ENCODE peak calls at places on chromosomes 11 and 22, in four cellular contexts. M, D, C and B are unnamed samples.

GRCh38 chr11:19524171-19524671 is 188.4 kb upstream of the NAV2 start:
- DNase-seq in C (no peak), D (peak; percentile 58), M (no peak), B (peak; percentile 82)

GRCh38 chr11:70079691-70080090 is 1.6 kb downstream of the ANO1 start:
- DNase-seq in M (no peak), C (no peak), D (no peak), B (no peak)

GRCh38 chr11:125941606-125942275 is 4.1 kb upstream of the VSIG10L2 start:
- DNase-seq in M (peak; percentile 78), D (no peak), C (no peak), B (peak; percentile 53)

GRCh38 chr22:32058656-32059280 is 15.7 kb downstream of the SLC5A1 start:
- DNase-seq in C (no peak), M (no peak), D (no peak), B (no peak)

GRCh38 chr22:49308300-49308699 is 519.4 kb downstream of the BRD1 start:
- DNase-seq in M (no peak), C (peak; percentile 25), D (no peak), B (no peak)

GRCh38 chr22:49345896-49346295 is 481.8 kb downstream of the BRD1 start:
- DNase-seq in M (no peak), C (no peak), D (no peak), B (no peak)

GRCh38 chr22:39592104-39593060 is 21.8 kb downstream of the CACNA1I start:
- DNase-seq in D (no peak), C (no peak), M (no peak), B (peak; percentile 54)

GRCh38 chr11:10488581-10489443 is 33.7 kb downstream of the AMPD3 start:
- DNase-seq in M (no peak), D (no peak), C (peak; percentile 75), B (no peak)

GRCh38 chr11:71425851-71426250 is 22.3 kb downstream of the DHCR7 start:
- DNase-seq in C (no peak), D (no peak), M (no peak), B (no peak)

GRCh38 chr11:69286358-69287327 is 7.3 kb upstream of the MYEOV start:
- DNase-seq in D (no peak), M (no peak), C (no peak), B (no peak)

GRCh38 chr11:23278121-23278520 is 417.8 kb upstream of the CCDC179 start:
- DNase-seq in M (no peak), C (no peak), D (no peak), B (no peak)

GRCh38 chr11:96306933-96307747 is 35.9 kb downstream of the MAML2 start:
- DNase-seq in C (peak; percentile 94), D (peak; percentile 61), M (peak; percentile 64), B (peak; percentile 74)

GRCh38 chr22:31586137-31586920 is 75.7 kb downstream of the PISD start:
- DNase-seq in D (no peak), M (no peak), C (no peak), B (no peak)

GRCh38 chr22:39238124-39238466 is 6.7 kb downstream of the PDGFB start:
- DNase-seq in D (no peak), M (no peak), C (no peak), B (no peak)

GRCh38 chr11:126716456-126717083 is 284.0 kb downstream of the KIRREL3 start:
- DNase-seq in D (no peak), C (no peak), M (peak; percentile 22), B (peak; percentile 55)

GRCh38 chr11:27839226-27839913 is 139.1 kb upstream of the BDNF start:
- DNase-seq in M (no peak), D (no peak), C (no peak), B (no peak)

GRCh38 chr11:46597155-46597554 is 3.3 kb upstream of the AMBRA1 start:
- DNase-seq in M (no peak), C (no peak), D (no peak), B (no peak)

GRCh38 chr11:8382436-8383053 is 118.9 kb upstream of the LMO1 start:
- DNase-seq in C (no peak), D (no peak), M (no peak), B (no peak)

GRCh38 chr11:44658451-44658850 is 68.3 kb upstream of the TSPAN18 start:
- DNase-seq in M (no peak), C (no peak), D (no peak), B (no peak)

GRCh38 chr11:33461319-33461718 is 204.1 kb downstream of the HIPK3 start:
- DNase-seq in D (no peak), C (no peak), M (no peak), B (no peak)

GRCh38 chr22:37739611-37740049 is 42.8 kb downstream of the TRIOBP start:
- DNase-seq in M (no peak), D (no peak), C (no peak), B (peak; percentile 41)

GRCh38 chr11:86869966-86870570 is 69.7 kb downstream of the PRSS23 start:
- DNase-seq in D (peak; percentile 26), M (peak; percentile 28), C (no peak), B (peak; percentile 63)

GRCh38 chr11:124897681-124898680 is at the start of gene ROBO4:
- DNase-seq in M (no peak), C (peak; percentile 81), D (no peak), B (no peak)

GRCh38 chr11:79241205-79241604 is 199.6 kb downstream of the TENM4 start:
- DNase-seq in D (no peak), M (no peak), C (no peak), B (no peak)

GRCh38 chr11:88178211-88178610 is 3.0 kb upstream of the RAB38 start:
- DNase-seq in D (no peak), M (no peak), C (no peak), B (no peak)

GRCh38 chr11:119522609-119523008 is 99.6 kb upstream of the THY1 start:
- DNase-seq in C (no peak), M (no peak), D (no peak), B (no peak)

GRCh38 chr11:33377852-33378385 is 120.7 kb downstream of the HIPK3 start:
- DNase-seq in M (no peak), C (no peak), D (no peak), B (no peak)